ENCODE peak calls at places on chromosomes 4 and X, in five cellular contexts. One of them, this sample, is unnamed.

GRCh38 chrX:140572724-140573123 is 67.9 kb upstream of the SOX3 start:
- DNase-seq in foreskin fibroblast: no peak
- DNase-seq in Caco-2: peak; percentile 36
- DNase-seq in spleen: no peak
- DNase-seq in lower leg skin: no peak
- DNase-seq in this sample: peak; percentile 15

GRCh38 chr4:109547394-109547793 is 12.7 kb upstream of the MCUB start:
- DNase-seq in foreskin fibroblast: no peak
- DNase-seq in lower leg skin: no peak
- DNase-seq in Caco-2: no peak
- DNase-seq in spleen: no peak
- DNase-seq in this sample: no peak

GRCh38 chr4:74534121-74534520 is 89.2 kb downstream of the AREG start:
- DNase-seq in lower leg skin: no peak
- DNase-seq in spleen: no peak
- DNase-seq in foreskin fibroblast: no peak
- DNase-seq in Caco-2: no peak
- DNase-seq in this sample: no peak

GRCh38 chr4:67616478-67616877 is 58.0 kb downstream of the STAP1 start:
- DNase-seq in lower leg skin: no peak
- DNase-seq in Caco-2: no peak
- DNase-seq in spleen: no peak
- DNase-seq in foreskin fibroblast: no peak
- DNase-seq in this sample: no peak

GRCh38 chr4:5800496-5800895 is 89.5 kb downstream of the EVC start:
- DNase-seq in Caco-2: no peak
- DNase-seq in lower leg skin: no peak
- DNase-seq in foreskin fibroblast: no peak
- DNase-seq in spleen: peak; percentile 57
- DNase-seq in this sample: no peak

GRCh38 chr4:102642571-102643298 is 118.0 kb downstream of the MANBA start:
- DNase-seq in Caco-2: no peak
- DNase-seq in spleen: no peak
- DNase-seq in foreskin fibroblast: peak; percentile 20
- DNase-seq in lower leg skin: no peak
- DNase-seq in this sample: peak; percentile 68

GRCh38 chrX:18172970-18173369 is 47.7 kb downstream of the BEND2 start:
- DNase-seq in spleen: no peak
- DNase-seq in Caco-2: no peak
- DNase-seq in foreskin fibroblast: no peak
- DNase-seq in lower leg skin: no peak
- DNase-seq in this sample: no peak

GRCh38 chr4:8176547-8177399 is 18.2 kb upstream of the ABLIM2 start:
- DNase-seq in Caco-2: peak; percentile 71
- DNase-seq in lower leg skin: no peak
- DNase-seq in spleen: peak; percentile 84
- DNase-seq in foreskin fibroblast: peak; percentile 33
- DNase-seq in this sample: peak; percentile 47

GRCh38 chrX:140507982-140508305 is 3.1 kb upstream of the SOX3 start:
- DNase-seq in lower leg skin: no peak
- DNase-seq in Caco-2: no peak
- DNase-seq in foreskin fibroblast: no peak
- DNase-seq in spleen: no peak
- DNase-seq in this sample: no peak

GRCh38 chrX:119003462-119003861 is 29.0 kb downstream of the LONRF3 start:
- DNase-seq in Caco-2: no peak
- DNase-seq in lower leg skin: no peak
- DNase-seq in foreskin fibroblast: no peak
- DNase-seq in spleen: no peak
- DNase-seq in this sample: no peak

GRCh38 chr4:20255251-20255586 is 3.5 kb downstream of the SLIT2 start:
- DNase-seq in lower leg skin: no peak
- DNase-seq in Caco-2: no peak
- DNase-seq in spleen: no peak
- DNase-seq in foreskin fibroblast: no peak
- DNase-seq in this sample: no peak

GRCh38 chrX:43655151-43655676 is 885 bp upstream of the MAOA start:
- DNase-seq in lower leg skin: peak; percentile 26
- DNase-seq in foreskin fibroblast: peak; percentile 35
- DNase-seq in spleen: no peak
- DNase-seq in Caco-2: peak; percentile 40
- DNase-seq in this sample: peak; percentile 44

GRCh38 chr4:124713213-124713592 is 671 bp upstream of the ANKRD50 start:
- DNase-seq in spleen: peak; percentile 81
- DNase-seq in Caco-2: peak; percentile 87
- DNase-seq in foreskin fibroblast: peak; percentile 63
- DNase-seq in lower leg skin: peak; percentile 51
- DNase-seq in this sample: peak; percentile 81

GRCh38 chr4:104064650-104065577 is 345.1 kb upstream of the TACR3 start:
- DNase-seq in Caco-2: peak; percentile 44
- DNase-seq in foreskin fibroblast: no peak
- DNase-seq in lower leg skin: no peak
- DNase-seq in spleen: no peak
- DNase-seq in this sample: peak; percentile 34

GRCh38 chr4:59818656-59819055 is 1381.5 kb upstream of the ADGRL3 start:
- DNase-seq in foreskin fibroblast: no peak
- DNase-seq in lower leg skin: no peak
- DNase-seq in Caco-2: no peak
- DNase-seq in spleen: no peak
- DNase-seq in this sample: no peak

GRCh38 chr4:11418610-11419009 is 10.1 kb downstream of the HS3ST1 start:
- DNase-seq in Caco-2: no peak
- DNase-seq in foreskin fibroblast: no peak
- DNase-seq in lower leg skin: no peak
- DNase-seq in spleen: no peak
- DNase-seq in this sample: no peak

GRCh38 chr4:151671541-151672059 is 89.2 kb downstream of the GATB start:
- DNase-seq in foreskin fibroblast: no peak
- DNase-seq in lower leg skin: no peak
- DNase-seq in spleen: no peak
- DNase-seq in Caco-2: no peak
- DNase-seq in this sample: no peak

GRCh38 chrX:155028192-155028591 is 1.5 kb downstream of the FUNDC2 start:
- DNase-seq in lower leg skin: no peak
- DNase-seq in Caco-2: no peak
- DNase-seq in spleen: no peak
- DNase-seq in foreskin fibroblast: no peak
- DNase-seq in this sample: no peak

GRCh38 chrX:133580630-133581029 is 165.3 kb upstream of the GPC4 start:
- DNase-seq in lower leg skin: no peak
- DNase-seq in Caco-2: no peak
- DNase-seq in spleen: no peak
- DNase-seq in foreskin fibroblast: peak; percentile 1
- DNase-seq in this sample: peak; percentile 83

GRCh38 chrX:108292053-108292452 is 146.2 kb downstream of the COL4A6 start:
- DNase-seq in Caco-2: no peak
- DNase-seq in foreskin fibroblast: no peak
- DNase-seq in spleen: no peak
- DNase-seq in lower leg skin: no peak
- DNase-seq in this sample: no peak

GRCh38 chrX:47143894-47144625 is 442 bp downstream of the NDUFB11 start:
- DNase-seq in spleen: peak; percentile 76
- DNase-seq in Caco-2: no peak
- DNase-seq in foreskin fibroblast: peak; percentile 26
- DNase-seq in lower leg skin: peak; percentile 21
- DNase-seq in this sample: peak; percentile 33

GRCh38 chr4:5980436-5981155 is 37.6 kb downstream of the C4orf50 start:
- DNase-seq in foreskin fibroblast: no peak
- DNase-seq in Caco-2: no peak
- DNase-seq in lower leg skin: no peak
- DNase-seq in spleen: no peak
- DNase-seq in this sample: peak; percentile 5

GRCh38 chr4:3481113-3481531 is 18.0 kb downstream of the DOK7 start:
- DNase-seq in foreskin fibroblast: no peak
- DNase-seq in lower leg skin: no peak
- DNase-seq in spleen: no peak
- DNase-seq in Caco-2: no peak
- DNase-seq in this sample: no peak

GRCh38 chr4:110515676-110516075 is 39.7 kb downstream of the ENPEP start:
- DNase-seq in lower leg skin: no peak
- DNase-seq in spleen: no peak
- DNase-seq in foreskin fibroblast: no peak
- DNase-seq in Caco-2: no peak
- DNase-seq in this sample: no peak

GRCh38 chrX:116317409-116317808 is 119.0 kb upstream of the SLC6A14 start:
- DNase-seq in spleen: no peak
- DNase-seq in Caco-2: no peak
- DNase-seq in foreskin fibroblast: no peak
- DNase-seq in lower leg skin: no peak
- DNase-seq in this sample: peak; percentile 48

GRCh38 chr4:101356928-101357327 is 9.6 kb upstream of the PPP3CA start:
- DNase-seq in lower leg skin: no peak
- DNase-seq in Caco-2: peak; percentile 84
- DNase-seq in foreskin fibroblast: peak; percentile 96
- DNase-seq in spleen: no peak
- DNase-seq in this sample: peak; percentile 93

GRCh38 chr4:86054676-86055075 is 305.2 kb downstream of the MAPK10 start:
- DNase-seq in lower leg skin: no peak
- DNase-seq in spleen: no peak
- DNase-seq in Caco-2: no peak
- DNase-seq in foreskin fibroblast: no peak
- DNase-seq in this sample: no peak

GRCh38 chr4:70709551-70710080 is 12.1 kb upstream of the RUFY3 start:
- DNase-seq in spleen: no peak
- DNase-seq in lower leg skin: no peak
- DNase-seq in Caco-2: no peak
- DNase-seq in foreskin fibroblast: no peak
- DNase-seq in this sample: no peak

GRCh38 chrX:30144971-30145731 is 70.2 kb upstream of the MAGEB2 start:
- DNase-seq in foreskin fibroblast: no peak
- DNase-seq in spleen: no peak
- DNase-seq in Caco-2: no peak
- DNase-seq in lower leg skin: no peak
- DNase-seq in this sample: no peak

GRCh38 chr4:76420901-76421581 is at the start of gene CCDC158:
- DNase-seq in Caco-2: peak; percentile 42
- DNase-seq in foreskin fibroblast: no peak
- DNase-seq in lower leg skin: no peak
- DNase-seq in spleen: peak; percentile 76
- DNase-seq in this sample: no peak

GRCh38 chrX:132490086-132490419 is 1.2 kb upstream of the MBNL3 start:
- DNase-seq in spleen: no peak
- DNase-seq in foreskin fibroblast: no peak
- DNase-seq in Caco-2: no peak
- DNase-seq in lower leg skin: no peak
- DNase-seq in this sample: no peak

GRCh38 chr4:151822331-151822730 is 61.5 kb upstream of the GATB start:
- DNase-seq in lower leg skin: no peak
- DNase-seq in Caco-2: no peak
- DNase-seq in foreskin fibroblast: no peak
- DNase-seq in spleen: no peak
- DNase-seq in this sample: no peak

GRCh38 chrX:110188701-110189558 is 129.0 kb downstream of the AMMECR1 start:
- DNase-seq in spleen: no peak
- DNase-seq in lower leg skin: no peak
- DNase-seq in foreskin fibroblast: no peak
- DNase-seq in Caco-2: no peak
- DNase-seq in this sample: no peak

GRCh38 chr4:15868065-15868464 is 70.5 kb downstream of the FGFBP1 start:
- DNase-seq in foreskin fibroblast: no peak
- DNase-seq in Caco-2: no peak
- DNase-seq in lower leg skin: peak; percentile 37
- DNase-seq in spleen: no peak
- DNase-seq in this sample: peak; percentile 40
- TF ChIP-seq CTCF in foreskin fibroblast: no peak
- TF ChIP-seq CTCF in Caco-2: no peak
- TF ChIP-seq CTCF in lower leg skin: no peak
- TF ChIP-seq CTCF in spleen: no peak
- TF ChIP-seq CTCF in this sample: no peak

DNA sequence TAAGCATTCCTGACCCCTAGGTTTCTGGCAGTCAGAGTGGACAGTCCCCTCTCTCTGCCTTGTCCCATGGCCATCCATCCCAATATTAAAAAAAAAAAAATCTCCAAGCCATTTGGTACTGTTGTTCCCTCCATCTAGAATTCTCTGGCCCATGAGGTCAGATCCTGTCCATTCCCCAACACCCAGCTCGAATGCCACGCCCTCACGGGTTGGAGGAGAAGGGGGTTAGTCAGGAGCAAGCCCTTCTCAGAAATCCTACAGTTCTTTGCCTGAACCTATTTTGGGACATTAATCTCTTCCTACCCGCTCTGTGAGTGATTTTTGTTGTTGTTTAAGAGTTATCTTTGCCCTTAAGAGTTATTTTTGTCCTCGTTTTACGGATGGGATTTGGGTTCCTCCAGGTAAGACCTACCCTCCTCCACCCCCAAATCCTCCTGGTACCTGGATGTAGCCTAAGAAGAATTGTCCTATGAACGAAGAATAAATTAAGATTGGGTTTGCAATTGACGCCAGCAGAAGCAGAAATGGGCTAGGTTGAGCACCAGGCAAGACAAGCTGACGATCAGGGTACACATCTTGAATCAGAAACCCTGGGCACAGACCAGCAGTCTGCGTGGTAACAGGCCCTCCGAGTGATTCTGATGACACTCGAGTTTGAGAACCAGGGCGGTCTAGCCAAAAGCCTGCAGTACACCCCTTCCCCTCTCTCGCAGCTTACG is 977 bp downstream of the RNF175 start:
- DNase-seq in lower leg skin: no peak
- DNase-seq in spleen: no peak
- DNase-seq in foreskin fibroblast: no peak
- DNase-seq in Caco-2: no peak
- DNase-seq in this sample: no peak
- H3K4me3 ChIP-seq in lower leg skin: peak overlapping the region; percentile 28
- H3K4me3 ChIP-seq in spleen: no peak overlapping the region
- H3K4me3 ChIP-seq in foreskin fibroblast: peak overlapping the region; percentile 63
- H3K4me3 ChIP-seq in Caco-2: no peak overlapping the region
- H3K4me3 ChIP-seq in this sample: peak overlapping the region; percentile 35

GRCh38 chr4:141158219-141158618 is 24.9 kb upstream of the RNF150 start:
- DNase-seq in lower leg skin: no peak
- DNase-seq in spleen: no peak
- DNase-seq in foreskin fibroblast: peak; percentile 14
- DNase-seq in Caco-2: no peak
- DNase-seq in this sample: peak; percentile 51
- TF ChIP-seq CTCF in lower leg skin: no peak
- TF ChIP-seq CTCF in spleen: peak; percentile 30
- TF ChIP-seq CTCF in foreskin fibroblast: peak; percentile 24
- TF ChIP-seq CTCF in Caco-2: peak; percentile 37
- TF ChIP-seq CTCF in this sample: peak; percentile 46

GRCh38 chrX:101385795-101386541 is at the start of gene BTK:
- DNase-seq in spleen: no peak
- DNase-seq in foreskin fibroblast: no peak
- DNase-seq in lower leg skin: peak; percentile 16
- DNase-seq in Caco-2: no peak
- DNase-seq in this sample: no peak

GRCh38 chrX:101388604-101389003 is 2.2 kb upstream of the RPL36A start:
- DNase-seq in Caco-2: no peak
- DNase-seq in foreskin fibroblast: no peak
- DNase-seq in lower leg skin: no peak
- DNase-seq in spleen: no peak
- DNase-seq in this sample: no peak

GRCh38 chrX:101383679-101384078 is 2.3 kb downstream of the BTK start:
- DNase-seq in lower leg skin: no peak
- DNase-seq in spleen: no peak
- DNase-seq in Caco-2: no peak
- DNase-seq in foreskin fibroblast: no peak
- DNase-seq in this sample: no peak

GRCh38 chrX:101386542-101386885 is 523 bp upstream of the BTK start:
- DNase-seq in lower leg skin: no peak
- DNase-seq in Caco-2: no peak
- DNase-seq in spleen: no peak
- DNase-seq in foreskin fibroblast: no peak
- DNase-seq in this sample: no peak

GRCh38 chrX:101385026-101385684 is 836 bp downstream of the BTK start:
- DNase-seq in Caco-2: no peak
- DNase-seq in lower leg skin: no peak
- DNase-seq in spleen: no peak
- DNase-seq in foreskin fibroblast: no peak
- DNase-seq in this sample: no peak
- H3K4me3 ChIP-seq in Caco-2: no peak overlapping the region
- H3K4me3 ChIP-seq in lower leg skin: no peak overlapping the region
- H3K4me3 ChIP-seq in spleen: peak overlapping the region; percentile 42
- H3K4me3 ChIP-seq in foreskin fibroblast: no peak overlapping the region
- H3K4me3 ChIP-seq in this sample: no peak overlapping the region